ENCODE peak calls at places on chromosomes 3 and 15, in six cellular contexts. B is progenitor cell of endocrine pancreas, A is head of caudate nucleus, Z is BE2C, D is endothelial cell, Y is HuH-7. N is an unnamed sample.

GRCh38 chr3:46463868-46464241 is 850 bp downstream of the LTF start:
- DNase-seq in B (no peak), D (no peak), A (no peak), Z (no peak), Y (no peak), N (no peak)

GRCh38 chr15:59294961-59295741 is 77.5 kb downstream of the MYO1E start:
- DNase-seq in D (no peak), A (no peak), Z (no peak), Y (peak), B (no peak), N (no peak)

GRCh38 chr15:27249723-27250160 is 278.8 kb downstream of the GABRG3 start:
- DNase-seq in A (no peak), B (no peak), Y (no peak), D (no peak), Z (peak), N (no peak)

GRCh38 chr3:121658716-121659435 is 1.8 kb downstream of the HCLS1 start:
- DNase-seq in B (no peak), Y (no peak), D (no peak), A (no peak), Z (no peak), N (no peak)

GRCh38 chr15:92391640-92392039 is 2.0 kb upstream of the ST8SIA2 start:
- DNase-seq in D (peak), Z (peak), A (peak), Y (peak), B (no peak), N (no peak)

GRCh38 chr3:13853978-13854296 is 25.9 kb downstream of the WNT7A start:
- DNase-seq in B (no peak), A (no peak), Y (no peak), D (no peak), Z (no peak), N (no peak)

GRCh38 chr15:94381384-94381783 is 150.0 kb downstream of the MCTP2 start:
- DNase-seq in D (no peak), A (no peak), Z (no peak), B (no peak), Y (no peak), N (no peak)

GRCh38 chr3:17424137-17424536 is 318.3 kb downstream of the TBC1D5 start:
- DNase-seq in A (no peak), B (no peak), Z (peak), D (no peak), Y (no peak), N (no peak)

GRCh38 chr15:75069301-75069925 is 46.0 kb downstream of the PPCDC start:
- DNase-seq in D (no peak), B (no peak), Z (no peak), Y (no peak), A (no peak), N (no peak)

GRCh38 chr3:161914703-161915102 is 418.1 kb downstream of the OTOL1 start:
- DNase-seq in B (peak), Z (peak), Y (peak), D (peak), A (peak), N (peak)

GRCh38 chr15:29700296-29700695 is 122.0 kb downstream of the TJP1 start:
- DNase-seq in B (no peak), Y (no peak), A (no peak), D (no peak), Z (no peak), N (no peak)

GRCh38 chr3:37630441-37630840 is 231.2 kb upstream of the CTDSPL start:
- DNase-seq in A (no peak), Z (no peak), B (no peak), Y (no peak), D (no peak), N (no peak)

GRCh38 chr15:64282701-64283100 is 73.3 kb downstream of the CSNK1G1 start:
- DNase-seq in A (no peak), D (no peak), Y (no peak), Z (no peak), B (no peak), N (no peak)

GRCh38 chr3:47266709-47267489 is 15.7 kb downstream of the KIF9 start:
- DNase-seq in Y (no peak), A (peak), B (no peak), D (no peak), Z (peak), N (no peak)

N was measured in nephron progenitor cell.